ENCODE peak calls at places on chromosome 14, in nine cellular contexts. Y, B, E, Z, P, K, H, L and O are unnamed samples.

GRCh38 chr14:85090681-85091080 is 439.3 kb upstream of the FLRT2 start:
- DNase-seq in Y (no peak), B (no peak), E (no peak), Z (no peak), P (no peak), K (no peak), H (no peak), L (no peak), O (no peak)

GRCh38 chr14:70809238-70810214 is at the start of gene MAP3K9:
- DNase-seq in Y (peak), B (peak), E (peak), Z (peak), P (peak), K (peak), H (no peak), L (peak), O (peak)

GRCh38 chr14:72894623-72895378 is 900 bp upstream of the DPF3 start:
- DNase-seq in Y (peak), B (no peak), E (no peak), Z (no peak), P (no peak), K (peak), H (no peak), L (no peak), O (peak)

GRCh38 chr14:22163051-22163450 is 426.0 kb downstream of the DAD1 start:
- DNase-seq in Y (no peak), B (no peak), E (no peak), Z (no peak), P (peak), K (no peak), H (no peak), L (no peak), O (no peak)

GRCh38 chr14:95686935-95687334 is 709 bp downstream of the TCL1B start:
- DNase-seq in Y (no peak), B (no peak), E (no peak), Z (no peak), P (no peak), K (no peak), H (no peak), L (no peak), O (no peak)

GRCh38 chr14:74579447-74580274 is 32.4 kb downstream of the LTBP2 start:
- DNase-seq in Y (no peak), B (peak), E (no peak), Z (peak), P (no peak), K (no peak), H (peak), L (no peak), O (peak)

GRCh38 chr14:60514378-60515243 is 5.7 kb downstream of the SIX6 start:
- DNase-seq in Y (no peak), B (peak), E (no peak), Z (peak), P (no peak), K (peak), H (no peak), L (no peak), O (no peak)

GRCh38 chr14:21631084-21631483 is 3.7 kb downstream of the OR10G2 start:
- DNase-seq in Y (no peak), B (no peak), E (no peak), Z (peak), P (peak), K (no peak), H (no peak), L (no peak), O (no peak)

GRCh38 chr14:98379829-98380228 is 892.2 kb downstream of the BCL11B start:
- DNase-seq in Y (no peak), B (no peak), E (no peak), Z (no peak), P (no peak), K (no peak), H (no peak), L (no peak), O (no peak)

GRCh38 chr14:46769292-46769691 is 117.7 kb upstream of the RPL10L start:
- DNase-seq in Y (no peak), B (no peak), E (no peak), Z (no peak), P (peak), K (no peak), H (no peak), L (no peak), O (no peak)

GRCh38 chr14:43012817-43013216 is 1406.1 kb downstream of the LRFN5 start:
- DNase-seq in Y (no peak), B (no peak), E (no peak), Z (no peak), P (no peak), K (no peak), H (no peak), L (no peak), O (no peak)

GRCh38 chr14:60815371-60815770 is 80.8 kb downstream of the MNAT1 start:
- DNase-seq in Y (no peak), B (no peak), E (no peak), Z (no peak), P (no peak), K (no peak), H (no peak), L (no peak), O (no peak)

GRCh38 chr14:35387209-35387608 is 17.3 kb downstream of the NFKBIA start:
- DNase-seq in Y (no peak), B (no peak), E (no peak), Z (no peak), P (no peak), K (no peak), H (no peak), L (no peak), O (no peak)

GRCh38 chr14:94462763-94463572 is 10.4 kb upstream of the SERPINA11 start:
- DNase-seq in Y (peak), B (no peak), E (no peak), Z (no peak), P (no peak), K (no peak), H (no peak), L (peak), O (no peak)

GRCh38 chr14:71652368-71652767 is 279.9 kb upstream of the RGS6 start:
- DNase-seq in Y (no peak), B (no peak), E (no peak), Z (no peak), P (no peak), K (no peak), H (no peak), L (no peak), O (no peak)

GRCh38 chr14:32710351-32711102 is 228.2 kb upstream of the NPAS3 start:
- DNase-seq in Y (no peak), B (no peak), E (no peak), Z (no peak), P (no peak), K (no peak), H (no peak), L (no peak), O (no peak)

GRCh38 chr14:24673534-24674203 is 39.7 kb upstream of the GZMB start:
- DNase-seq in Y (peak), B (no peak), E (no peak), Z (no peak), P (peak), K (no peak), H (no peak), L (no peak), O (peak)

GRCh38 chr14:53956427-53957201 is at the start of gene BMP4:
- DNase-seq in Y (no peak), B (no peak), E (peak), Z (peak), P (no peak), K (no peak), H (no peak), L (peak), O (no peak)
- H3K27ac ChIP-seq in Y (no peak), B (peak), E (peak), Z (peak), P (no peak), K (no peak), H (no peak), L (peak), O (peak)

GRCh38 chr14:106690333-106690891 is 1164.0 kb downstream of the TMEM121 start:
- DNase-seq in Y (no peak), B (no peak), E (no peak), Z (no peak), P (no peak), K (no peak), H (no peak), L (no peak), O (no peak)

GRCh38 chr14:106691601-106692291 is 1165.4 kb downstream of the TMEM121 start:
- DNase-seq in Y (peak), B (no peak), E (no peak), Z (no peak), P (peak), K (peak), H (no peak), L (no peak), O (no peak)

GRCh38 chr14:106694638-106695393 is 1168.4 kb downstream of the TMEM121 start:
- DNase-seq in Y (peak), B (no peak), E (no peak), Z (no peak), P (peak), K (peak), H (no peak), L (no peak), O (peak)
- TF ChIP-seq CTCF in Y (peak), B (no peak), E (no peak), Z (peak), P (peak), K (peak), H (no peak), L (no peak), O (no peak)

GRCh38 chr14:51626788-51627187 is 24.9 kb upstream of the FRMD6 start:
- DNase-seq in Y (no peak), B (no peak), E (no peak), Z (no peak), P (no peak), K (no peak), H (no peak), L (no peak), O (no peak)
- H3K27ac ChIP-seq in Y (no peak), B (no peak), E (no peak), Z (no peak), P (no peak), K (no peak), H (no peak), L (no peak), O (no peak)

GRCh38 chr14:65599375-65599774 is 186.8 kb downstream of the FUT8 start:
- DNase-seq in Y (no peak), B (no peak), E (no peak), Z (no peak), P (no peak), K (no peak), H (no peak), L (no peak), O (no peak)

GRCh38 chr14:65600742-65601141 is 188.2 kb downstream of the FUT8 start:
- DNase-seq in Y (no peak), B (no peak), E (no peak), Z (no peak), P (no peak), K (no peak), H (no peak), L (no peak), O (no peak)

GRCh38 chr14:65604535-65604934 is 192.0 kb downstream of the FUT8 start:
- DNase-seq in Y (no peak), B (no peak), E (no peak), Z (no peak), P (no peak), K (no peak), H (no peak), L (no peak), O (no peak)

DNA sequence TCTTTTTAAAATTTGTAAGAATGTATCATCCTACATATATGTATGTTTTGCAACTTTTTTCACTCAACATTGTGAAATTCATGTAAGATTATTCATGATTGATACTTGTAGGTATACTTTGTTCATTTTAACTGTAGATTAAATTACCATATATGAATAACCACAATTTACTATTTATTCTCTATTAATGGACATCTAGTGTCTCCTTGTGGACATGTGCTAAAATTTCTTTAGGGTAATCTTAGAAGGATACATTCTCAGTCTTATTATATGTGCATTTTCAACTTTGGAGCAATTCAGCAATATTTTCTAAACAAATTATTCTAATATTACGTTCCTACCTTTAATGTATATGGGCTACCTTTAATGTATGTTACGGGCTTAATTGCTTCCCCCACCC is 192.4 kb downstream of the FUT8 start:
- DNase-seq in Y (no peak), B (no peak), E (no peak), Z (no peak), P (no peak), K (no peak), H (no peak), L (no peak), O (no peak)
- TF ChIP-seq CTCF in Y (no peak), B (peak), E (no peak), Z (peak), P (peak), K (no peak), H (peak), L (no peak), O (peak)

GRCh38 chr14:69289811-69290520 is 30.0 kb downstream of the GALNT16 start:
- DNase-seq in Y (peak), B (no peak), E (no peak), Z (no peak), P (no peak), K (no peak), H (no peak), L (peak), O (no peak)

GRCh38 chr14:69288956-69289705 is 29.2 kb downstream of the GALNT16 start:
- DNase-seq in Y (peak), B (no peak), E (no peak), Z (no peak), P (no peak), K (no peak), H (no peak), L (peak), O (no peak)

GRCh38 chr14:69291396-69291795 is 31.4 kb downstream of the GALNT16 start:
- DNase-seq in Y (peak), B (no peak), E (no peak), Z (no peak), P (no peak), K (no peak), H (no peak), L (peak), O (no peak)

GRCh38 chr14:69288001-69288771 is 28.2 kb downstream of the GALNT16 start:
- DNase-seq in Y (peak), B (peak), E (no peak), Z (no peak), P (no peak), K (peak), H (peak), L (peak), O (peak)

DNA sequence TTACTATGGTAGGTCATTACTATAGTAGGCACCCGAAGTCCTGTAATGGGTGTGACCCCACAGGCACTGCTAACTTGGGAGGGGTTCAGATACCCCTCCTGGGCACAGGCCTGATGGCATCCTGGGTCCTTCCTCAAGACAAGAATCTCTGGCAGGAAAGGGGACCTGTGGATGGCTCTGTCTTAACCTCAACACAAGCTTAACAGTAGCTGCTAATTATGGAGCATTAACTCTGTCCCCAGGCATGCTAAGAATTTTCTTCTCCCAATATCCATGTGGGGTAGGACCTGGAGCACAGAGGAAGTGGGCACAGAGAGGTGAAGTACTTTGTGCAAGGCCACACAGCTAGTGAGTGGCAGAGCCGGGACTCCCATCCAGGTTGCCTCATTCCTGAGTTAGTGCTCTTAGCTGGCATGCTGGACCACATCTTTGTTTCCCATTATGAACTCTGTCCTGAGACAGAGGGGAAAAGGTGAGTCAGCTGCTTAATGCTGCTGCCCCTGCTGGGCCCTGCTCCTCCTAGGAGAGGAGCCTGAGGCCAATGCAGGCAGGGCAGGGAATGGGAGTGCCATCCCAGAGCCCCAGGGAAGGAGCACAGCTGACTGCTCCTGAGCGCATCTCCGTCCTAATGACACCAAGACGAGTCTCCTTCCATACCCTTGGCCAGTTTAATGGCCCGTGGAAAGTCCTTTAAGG is 32.1 kb downstream of the GALNT16 start:
- DNase-seq in Y (peak), B (no peak), E (no peak), Z (no peak), P (no peak), K (no peak), H (no peak), L (no peak), O (no peak)
- H3K27ac ChIP-seq in Y (no peak), B (no peak), E (no peak), Z (no peak), P (no peak), K (no peak), H (no peak), L (no peak), O (no peak)

GRCh38 chr14:29788093-29788492 is 139.6 kb downstream of the PRKD1 start:
- DNase-seq in Y (no peak), B (no peak), E (no peak), Z (no peak), P (peak), K (no peak), H (no peak), L (no peak), O (no peak)

GRCh38 chr14:29783556-29783955 is 144.1 kb downstream of the PRKD1 start:
- DNase-seq in Y (no peak), B (no peak), E (no peak), Z (no peak), P (no peak), K (no peak), H (no peak), L (no peak), O (no peak)

DNA sequence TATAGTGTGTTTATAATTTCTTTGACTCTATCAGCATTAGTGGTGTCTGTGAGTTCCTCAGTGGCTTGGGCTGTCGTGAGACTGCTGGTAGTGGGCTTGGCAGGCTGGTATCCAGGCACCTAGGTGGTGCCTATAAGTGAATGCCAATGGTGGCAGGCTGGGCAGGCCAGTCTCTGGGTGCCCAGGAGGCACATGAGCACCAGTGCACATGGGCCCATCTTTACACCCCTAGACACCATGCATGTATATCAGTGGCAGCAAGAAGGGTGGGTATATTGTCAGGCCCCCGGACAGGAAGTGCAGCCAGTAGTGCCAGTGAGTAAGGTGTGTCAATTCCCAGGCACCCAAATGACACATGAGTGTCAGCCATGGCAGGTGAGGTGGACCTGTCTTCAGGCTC is 138.2 kb downstream of the PRKD1 start:
- DNase-seq in Y (no peak), B (no peak), E (no peak), Z (no peak), P (no peak), K (no peak), H (no peak), L (no peak), O (no peak)
- TF ChIP-seq CTCF in Y (no peak), B (no peak), E (no peak), Z (no peak), P (no peak), K (no peak), H (no peak), L (no peak), O (no peak)

DNA sequence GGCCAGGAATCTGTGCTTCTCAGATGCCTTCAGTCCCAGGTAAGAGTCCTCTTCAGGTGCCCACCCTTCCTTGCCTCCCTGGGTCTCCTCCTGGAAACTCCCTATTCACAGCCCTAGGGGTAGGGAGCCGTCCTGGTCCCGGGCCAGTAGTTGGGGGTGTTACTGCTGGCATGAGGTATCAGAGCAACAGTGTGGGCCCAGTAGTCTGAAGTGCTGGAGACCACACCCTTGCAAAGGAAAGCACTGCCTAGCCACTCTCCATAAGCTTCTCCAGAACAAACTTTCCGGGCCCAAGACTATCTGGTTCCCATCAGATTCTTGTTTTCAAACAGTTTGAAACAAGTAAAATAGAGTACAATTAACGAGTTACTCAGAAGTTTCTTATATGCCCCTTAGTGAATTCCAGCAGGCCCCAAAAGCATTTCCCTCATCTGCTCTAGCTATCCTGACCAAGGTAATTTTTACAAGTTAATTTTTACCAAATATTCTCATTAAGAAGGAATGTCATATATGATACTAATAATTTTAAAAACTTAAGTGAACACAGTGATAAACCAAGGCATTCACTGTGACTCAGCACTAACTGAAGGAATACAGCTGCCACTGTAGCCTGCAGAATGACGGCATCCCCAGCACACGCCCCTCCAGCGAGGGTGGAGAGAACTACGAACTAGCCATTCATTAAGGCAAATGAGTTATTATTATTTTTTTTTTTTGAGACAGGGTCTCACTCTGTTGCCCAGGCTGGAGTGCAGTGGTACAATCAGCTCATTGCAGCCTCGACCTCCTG is 49.4 kb downstream of the MOK start:
- DNase-seq in Y (no peak), B (peak), E (no peak), Z (peak), P (no peak), K (no peak), H (peak), L (no peak), O (peak)
- H3K27ac ChIP-seq in Y (no peak), B (peak), E (peak), Z (peak), P (no peak), K (no peak), H (peak), L (peak), O (peak)